ENCODE peak calls at places on chromosomes 5 and 9, in seven cellular contexts. C, V, U, A, I, Y and R are unnamed samples.

GRCh38 chr5:134143431-134143830 is 28.9 kb downstream of the TCF7 start:
- DNase-seq in C (no peak), V (no peak), U (peak), A (no peak), I (no peak), Y (no peak), R (no peak)

GRCh38 chr5:143337946-143338345 is 65.5 kb downstream of the NR3C1 start:
- DNase-seq in C (no peak), V (no peak), U (no peak), A (no peak), I (no peak), Y (no peak), R (no peak)

GRCh38 chr9:89564257-89564878 is 40.4 kb upstream of the GADD45G start:
- DNase-seq in C (peak), V (no peak), U (peak), A (peak), I (peak), Y (no peak), R (peak)

GRCh38 chr9:99433095-99433494 is 211.0 kb downstream of the SEC61B start:
- DNase-seq in C (no peak), V (no peak), U (no peak), A (no peak), I (no peak), Y (no peak), R (no peak)

GRCh38 chr5:94181940-94182339 is 436.5 kb downstream of the KIAA0825 start:
- DNase-seq in C (no peak), V (peak), U (no peak), A (peak), I (peak), Y (no peak), R (peak)

GRCh38 chr5:122501087-122501435 is 189.0 kb downstream of the SNCAIP start:
- DNase-seq in C (peak), V (no peak), U (no peak), A (no peak), I (peak), Y (no peak), R (no peak)

GRCh38 chr5:1176473-1177391 is 24.7 kb upstream of the SLC6A19 start:
- DNase-seq in C (no peak), V (no peak), U (no peak), A (peak), I (no peak), Y (no peak), R (no peak)

GRCh38 chr9:71929223-71929622 is 17.8 kb downstream of the C9orf85 start:
- DNase-seq in C (peak), V (peak), U (no peak), A (no peak), I (no peak), Y (peak), R (no peak)

GRCh38 chr5:168931638-168932345 is 352.6 kb upstream of the PANK3 start:
- DNase-seq in C (peak), V (peak), U (no peak), A (no peak), I (peak), Y (no peak), R (no peak)

GRCh38 chr9:134841180-134841904 is 39.3 kb upstream of the FCN2 start:
- DNase-seq in C (no peak), V (no peak), U (no peak), A (no peak), I (no peak), Y (no peak), R (no peak)

GRCh38 chr9:6467006-6467625 is 54.1 kb downstream of the UHRF2 start:
- DNase-seq in C (peak), V (peak), U (no peak), A (no peak), I (no peak), Y (no peak), R (no peak)

GRCh38 chr5:143585970-143586369 is 182.5 kb upstream of the NR3C1 start:
- DNase-seq in C (peak), V (peak), U (no peak), A (no peak), I (peak), Y (no peak), R (no peak)

GRCh38 chr9:91101598-91102168 is 260.0 kb downstream of the AUH start:
- DNase-seq in C (no peak), V (no peak), U (no peak), A (peak), I (no peak), Y (no peak), R (peak)

GRCh38 chr5:142012792-142013388 is at the start of gene GNPDA1:
- DNase-seq in C (peak), V (peak), U (peak), A (peak), I (peak), Y (no peak), R (peak)

GRCh38 chr5:5891350-5891749 is 468.9 kb downstream of the ICE1 start:
- DNase-seq in C (no peak), V (peak), U (no peak), A (no peak), I (no peak), Y (no peak), R (no peak)

GRCh38 chr9:37929441-37929895 is 25.5 kb upstream of the SLC25A51 start:
- DNase-seq in C (peak), V (peak), U (no peak), A (no peak), I (peak), Y (no peak), R (no peak)

GRCh38 chr9:134442087-134442470 is 115.8 kb downstream of the RXRA start:
- DNase-seq in C (peak), V (no peak), U (peak), A (no peak), I (peak), Y (no peak), R (no peak)

GRCh38 chr5:154523704-154524103 is 45.7 kb upstream of the HAND1 start:
- DNase-seq in C (no peak), V (peak), U (no peak), A (no peak), I (peak), Y (no peak), R (no peak)

GRCh38 chr5:14036514-14036913 is 92.0 kb upstream of the DNAH5 start:
- DNase-seq in C (peak), V (peak), U (no peak), A (peak), I (no peak), Y (no peak), R (no peak)

GRCh38 chr9:132210472-132211145 is 48.8 kb downstream of the NTNG2 start:
- DNase-seq in C (no peak), V (peak), U (no peak), A (no peak), I (no peak), Y (peak), R (no peak)

DNA sequence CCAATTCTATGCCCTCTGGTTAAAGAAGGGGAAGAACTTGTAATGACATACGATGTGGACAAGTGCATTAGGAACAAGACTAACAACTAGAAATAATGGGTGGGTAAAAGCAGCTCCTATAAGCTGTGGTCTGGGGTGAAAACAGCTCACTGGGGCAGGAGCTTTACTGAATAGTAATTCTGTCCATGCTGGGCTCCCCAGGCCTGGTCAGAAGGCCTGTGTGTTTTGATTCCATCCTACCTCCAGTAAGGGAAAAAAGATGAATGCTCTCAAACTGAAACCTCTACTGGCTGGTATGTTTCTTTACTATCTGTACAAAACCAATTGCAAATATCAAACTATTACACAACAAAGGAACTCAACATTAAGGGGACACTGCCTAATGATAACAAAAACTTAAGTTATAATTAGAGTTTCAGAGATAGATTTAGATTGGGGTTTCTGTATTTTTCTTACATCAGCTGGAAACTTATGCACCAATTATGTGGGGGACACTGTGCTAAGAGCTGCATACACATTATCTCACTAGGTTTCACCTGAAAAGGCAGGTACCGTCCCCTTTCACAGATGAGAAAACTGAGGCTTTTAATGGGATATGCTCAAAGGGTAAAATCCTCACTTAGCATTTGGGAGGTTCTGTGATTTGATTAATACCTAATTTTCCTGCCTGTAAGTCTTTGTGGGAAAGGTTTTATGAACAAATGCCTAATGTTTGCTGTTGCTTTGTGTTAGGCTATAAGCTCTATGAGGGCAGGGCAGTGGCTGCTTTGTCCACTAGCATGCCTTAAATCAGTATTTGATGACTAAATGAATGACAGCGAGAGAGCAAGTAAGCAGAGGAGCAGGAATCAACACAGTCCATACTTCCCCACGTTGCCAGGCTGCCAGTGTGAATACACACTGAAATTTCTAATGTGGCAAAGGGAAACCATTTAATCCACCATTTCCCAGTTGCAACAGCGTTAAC is 53.6 kb downstream of the ELL2 start:
- DNase-seq in C (no peak), V (no peak), U (no peak), A (no peak), I (no peak), Y (no peak), R (no peak)
- TF ChIP-seq CTCF in C (no peak), V (no peak), U (no peak), A (no peak), I (no peak), Y (no peak), R (no peak)

DNA sequence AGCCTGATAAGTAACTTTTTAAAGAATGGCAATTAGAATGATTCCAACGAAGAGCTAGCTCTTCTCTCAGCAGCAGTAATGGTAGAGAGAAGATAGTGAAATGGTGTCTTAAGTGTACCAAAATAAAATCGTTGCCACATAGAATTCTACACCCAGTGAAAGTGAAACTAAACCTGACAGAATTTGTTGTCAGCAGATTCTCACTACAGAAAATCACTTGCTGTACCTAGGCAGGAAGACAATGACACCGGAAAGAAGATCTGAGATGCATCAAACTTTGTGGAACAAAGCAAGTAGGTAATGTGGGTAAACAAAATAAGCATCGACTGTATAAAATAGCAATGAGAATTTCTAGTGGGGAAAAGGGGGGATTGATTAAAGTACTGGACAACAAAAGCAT is 20.7 kb upstream of the EBF1 start:
- DNase-seq in C (no peak), V (no peak), U (no peak), A (no peak), I (no peak), Y (no peak), R (peak)
- H3K4me3 ChIP-seq in C (no peak), V (no peak), U (no peak), A (no peak), I (no peak), Y (no peak), R (no peak)

DNA sequence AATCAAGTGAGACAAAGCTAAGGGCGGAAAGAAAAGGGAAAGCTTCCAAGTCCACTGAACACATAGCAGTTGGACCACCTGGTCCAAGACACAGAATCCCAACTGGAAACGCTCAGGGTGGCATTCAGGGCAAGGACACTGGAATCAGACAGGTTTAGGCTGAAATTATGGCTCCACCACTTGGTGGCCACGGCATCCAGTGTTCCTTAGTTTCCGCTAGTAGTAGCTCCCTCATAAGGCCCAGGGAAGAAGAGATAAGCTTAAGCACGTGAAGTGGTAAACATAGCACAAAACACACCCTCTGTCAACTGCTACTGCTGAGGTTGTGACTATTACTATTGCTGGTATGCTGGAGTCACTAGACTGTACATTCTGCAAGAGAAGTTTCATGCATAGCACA is 209.4 kb downstream of the GLIS3 start:
- DNase-seq in C (no peak), V (no peak), U (no peak), A (peak), I (no peak), Y (no peak), R (no peak)
- TF ChIP-seq CTCF in C (no peak), V (peak), U (no peak), A (peak), I (no peak), Y (peak), R (no peak)

DNA sequence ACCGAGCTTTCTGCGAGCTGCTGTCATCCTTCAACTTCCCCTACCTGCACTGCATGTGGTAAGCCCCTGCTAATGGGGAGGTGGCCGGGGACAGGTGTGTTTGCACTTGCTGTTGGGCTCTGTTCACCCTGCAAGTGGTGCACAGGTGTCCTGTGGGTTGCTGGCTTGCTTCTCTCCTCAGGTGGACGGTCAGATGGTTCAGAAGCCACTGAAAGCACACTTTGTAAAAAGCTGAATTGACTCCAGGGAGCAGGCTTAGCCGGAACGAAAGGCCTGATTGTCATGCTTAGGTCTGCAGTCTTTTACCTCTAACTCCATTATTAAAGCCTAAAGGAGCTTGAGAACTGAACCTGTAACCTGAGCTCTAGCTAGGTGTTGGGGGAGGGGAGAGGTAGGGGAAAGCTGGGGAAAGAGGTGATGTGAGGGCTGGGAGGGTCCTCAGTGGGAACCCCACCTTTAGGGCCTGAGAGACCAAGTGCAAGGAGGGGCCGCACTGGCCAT is 37.6 kb downstream of the ACER2 start:
- DNase-seq in C (no peak), V (no peak), U (no peak), A (peak), I (no peak), Y (no peak), R (no peak)
- H3K4me3 ChIP-seq in C (no peak), V (no peak), U (no peak), A (peak), I (no peak), Y (no peak), R (no peak)

DNA sequence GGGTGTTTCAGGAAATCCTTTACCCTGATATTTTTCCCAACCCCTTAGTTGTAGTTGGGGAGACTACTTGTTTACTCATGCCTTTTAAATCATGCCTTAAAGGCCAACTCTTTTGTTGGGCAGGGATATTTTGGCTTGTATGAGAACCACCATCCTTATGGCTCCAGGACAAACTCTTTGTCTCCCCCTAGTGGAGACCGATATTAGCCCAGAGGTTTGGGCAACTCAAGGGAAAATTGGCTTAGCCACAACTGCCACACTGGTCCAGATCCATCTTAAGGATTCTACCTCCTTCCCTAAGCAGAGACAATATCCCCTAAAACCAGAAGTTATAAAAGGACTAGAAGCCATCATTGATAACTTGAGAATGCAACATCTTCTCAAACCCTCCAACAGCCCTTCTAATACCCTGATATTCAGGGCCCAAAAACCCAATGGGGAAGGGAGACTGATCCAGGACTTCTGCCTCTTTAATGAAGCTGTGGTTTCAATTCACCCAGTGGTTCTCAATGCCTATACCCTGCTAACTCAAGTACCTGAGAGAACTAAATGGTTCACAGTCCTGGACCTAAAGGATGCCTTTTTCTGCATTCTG is 100.9 kb upstream of the HCN1 start:
- DNase-seq in C (no peak), V (no peak), U (no peak), A (peak), I (no peak), Y (no peak), R (peak)
- TF ChIP-seq CTCF in C (peak), V (no peak), U (no peak), A (peak), I (no peak), Y (no peak), R (peak)

GRCh38 chr9:109745335-109746283 is 34.4 kb upstream of the PALM2AKAP2 start:
- DNase-seq in C (peak), V (peak), U (peak), A (peak), I (peak), Y (no peak), R (no peak)
- H3K4me3 ChIP-seq in C (no peak), V (no peak), U (no peak), A (no peak), I (no peak), Y (no peak), R (no peak)

GRCh38 chr9:127347831-127348699 is 48.9 kb upstream of the SLC2A8 start:
- DNase-seq in C (peak), V (peak), U (no peak), A (peak), I (peak), Y (no peak), R (peak)
- TF ChIP-seq CTCF in C (peak), V (peak), U (no peak), A (peak), I (peak), Y (peak), R (peak)

GRCh38 chr5:138569759-138570158 is 5.4 kb downstream of the HSPA9 start:
- DNase-seq in C (no peak), V (peak), U (no peak), A (no peak), I (no peak), Y (no peak), R (no peak)
- H3K4me3 ChIP-seq in C (no peak), V (no peak), U (no peak), A (no peak), I (no peak), Y (no peak), R (no peak)

GRCh38 chr5:132469380-132470372 is 20.9 kb downstream of the IRF1 start:
- DNase-seq in C (peak), V (no peak), U (no peak), A (no peak), I (peak), Y (no peak), R (no peak)
- TF ChIP-seq CTCF in C (no peak), V (no peak), U (no peak), A (no peak), I (no peak), Y (no peak), R (peak)

DNA sequence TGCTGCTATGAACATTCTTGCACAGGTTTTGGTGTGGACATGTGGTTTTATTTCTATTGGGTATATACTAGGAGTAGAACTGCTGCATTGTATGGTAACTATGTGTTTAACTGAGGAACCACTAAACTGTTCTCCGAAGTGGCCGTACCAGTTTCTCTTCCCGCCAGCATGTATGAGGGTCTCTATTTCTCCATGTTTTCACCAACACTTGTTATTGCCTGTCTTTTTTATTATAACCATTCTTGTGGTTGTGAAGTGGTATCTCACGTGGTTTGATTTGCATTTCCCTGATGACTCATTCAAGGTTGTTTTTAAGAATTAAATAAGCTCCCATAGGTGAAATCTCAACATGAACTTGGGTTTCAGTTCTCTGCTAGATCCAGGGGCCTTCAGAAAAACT is 19.4 kb downstream of the PDE8B start:
- DNase-seq in C (no peak), V (no peak), U (no peak), A (no peak), I (no peak), Y (no peak), R (no peak)
- H3K4me3 ChIP-seq in C (no peak), V (no peak), U (no peak), A (no peak), I (no peak), Y (no peak), R (no peak)